ENCODE peak calls at places on chromosomes 13 and 19, in four cellular contexts. L, V, N and J are unnamed samples.

GRCh38 chr13:73335226-73335625 is 276.4 kb downstream of the KLF5 start:
- DNase-seq in V (peak; percentile 65), L (no peak), N (no peak), J (peak; percentile 79)

GRCh38 chr13:105365831-105366230 is 1169.6 kb downstream of the EFNB2 start:
- DNase-seq in L (no peak), V (no peak), N (no peak), J (no peak)

GRCh38 chr13:94112227-94112626 is 367.3 kb downstream of the DCT start:
- DNase-seq in L (no peak), N (no peak), V (peak; percentile 98), J (peak; percentile 98)

GRCh38 chr19:6499052-6499790 is 2.9 kb downstream of the TUBB4A start:
- DNase-seq in L (no peak), N (no peak), V (no peak), J (no peak)

GRCh38 chr19:52351512-52351911 is 15.5 kb downstream of the ZNF610 start:
- DNase-seq in N (peak; percentile 85), V (no peak), L (peak; percentile 64), J (no peak)

GRCh38 chr19:13004273-13004672 is 9.0 kb downstream of the NFIX start:
- DNase-seq in N (no peak), V (no peak), L (no peak), J (no peak)

GRCh38 chr19:6060600-6061391 is 49.5 kb downstream of the RFX2 start:
- DNase-seq in N (peak; percentile 64), L (peak; percentile 16), V (peak; percentile 16), J (peak; percentile 87)

GRCh38 chr13:87355451-87355850 is 315.7 kb upstream of the SLITRK5 start:
- DNase-seq in V (no peak), L (no peak), N (no peak), J (no peak)

GRCh38 chr13:99875391-99875790 is 96.2 kb downstream of the ZIC5 start:
- DNase-seq in L (no peak), N (no peak), V (no peak), J (no peak)

GRCh38 chr13:91045351-91046034 is 302.0 kb upstream of the MIR17HG start:
- DNase-seq in V (no peak), L (peak; percentile 26), N (no peak), J (no peak)

GRCh38 chr19:46000497-46001246 is 5.4 kb downstream of the CCDC61 start:
- DNase-seq in N (peak; percentile 92), L (peak; percentile 79), V (no peak), J (no peak)

DNA sequence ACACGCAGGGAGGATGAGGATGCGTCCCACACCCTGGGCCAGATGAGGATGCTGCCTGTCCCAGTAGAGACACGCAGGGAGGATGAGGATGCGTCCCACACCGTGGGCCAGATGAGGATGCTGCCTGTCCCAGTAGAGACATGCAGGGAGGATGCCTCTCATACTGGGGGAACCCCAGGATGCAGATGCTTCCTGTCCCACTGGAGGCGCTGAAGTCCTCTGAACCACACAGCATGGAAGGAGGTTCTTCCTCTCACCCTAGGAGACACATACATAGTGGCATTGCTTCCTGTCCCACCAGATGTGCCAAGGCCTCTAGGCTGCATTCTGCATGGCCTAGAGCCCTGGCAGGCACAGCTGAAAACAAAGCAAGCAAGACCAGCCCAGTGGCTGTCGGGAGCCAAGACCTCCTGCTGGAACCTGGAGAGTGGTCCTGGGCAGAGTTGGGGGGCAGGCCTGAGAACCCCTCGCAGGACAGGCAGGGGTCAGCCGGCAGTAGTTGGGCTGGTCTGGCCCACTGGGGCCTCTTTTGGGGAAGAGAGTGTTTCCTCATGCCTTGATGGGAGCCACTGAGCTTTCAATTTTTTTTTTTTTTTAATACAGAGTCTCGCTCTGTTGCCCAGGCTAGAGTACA is 4.3 kb downstream of the HPN start:
- DNase-seq in V (peak; percentile 28), N (peak; percentile 87), L (peak; percentile 55), J (no peak)
- TF ChIP-seq CTCF in V (peak; percentile 37), N (peak; percentile 63), L (peak; percentile 43), J (peak; percentile 23)

GRCh38 chr19:14492756-14493337 is 3.1 kb downstream of the GIPC1 start:
- DNase-seq in N (no peak), V (no peak), L (no peak), J (no peak)
- H3K9ac ChIP-seq in N (no peak overlapping the region), V (no peak overlapping the region), L (no peak overlapping the region), J (no peak overlapping the region)

GRCh38 chr19:38063921-38064320 is 156.9 kb downstream of the SIPA1L3 start:
- DNase-seq in V (no peak), N (no peak), L (no peak), J (no peak)
- H3K27ac ChIP-seq in V (no peak overlapping the region), N (peak overlapping the region; percentile 92), L (peak overlapping the region; percentile 88), J (no peak overlapping the region)

GRCh38 chr19:17436094-17436873 is 12.2 kb downstream of the TMEM221 start:
- DNase-seq in V (no peak), L (no peak), N (no peak), J (no peak)

GRCh38 chr19:17436874-17437267 is 11.6 kb downstream of the TMEM221 start:
- DNase-seq in L (no peak), N (no peak), V (no peak), J (no peak)

GRCh38 chr19:17445526-17446165 is 2.8 kb downstream of the TMEM221 start:
- DNase-seq in V (no peak), N (no peak), L (no peak), J (no peak)

GRCh38 chr19:17441241-17442135 is 7.0 kb downstream of the TMEM221 start:
- DNase-seq in V (no peak), N (peak; percentile 74), L (peak; percentile 56), J (peak; percentile 68)
- TF ChIP-seq CTCF in V (peak; percentile 42), N (peak; percentile 80), L (peak; percentile 63), J (peak; percentile 50)

GRCh38 chr13:75789451-75790197 is 153.5 kb downstream of the LMO7 start:
- DNase-seq in L (no peak), N (no peak), V (no peak), J (no peak)
- H3K9ac ChIP-seq in L (no peak overlapping the region), N (no peak overlapping the region), V (no peak overlapping the region), J (no peak overlapping the region)

GRCh38 chr13:30121244-30121643 is 186.1 kb downstream of the KATNAL1 start:
- DNase-seq in V (no peak), L (no peak), N (no peak), J (no peak)
- H3K27ac ChIP-seq in V (no peak overlapping the region), L (no peak overlapping the region), N (no peak overlapping the region), J (no peak overlapping the region)